ENCODE peak calls at places on chromosome 1, in five cellular contexts. One of them, this sample, is unnamed.

GRCh38 chr1:44717196-44717595 is 13.8 kb downstream of the RNU5D-1 start:
- DNase-seq in left ventricle myocardium inferior: no peak
- DNase-seq in endodermal cell: peak
- DNase-seq in A549: no peak
- DNase-seq in body of pancreas: no peak
- DNase-seq in this sample: no peak

GRCh38 chr1:220806408-220806807 is 19.7 kb downstream of the MTARC1 start:
- DNase-seq in left ventricle myocardium inferior: no peak
- DNase-seq in endodermal cell: no peak
- DNase-seq in A549: no peak
- DNase-seq in body of pancreas: no peak
- DNase-seq in this sample: no peak

GRCh38 chr1:172778461-172779455 is 119.9 kb downstream of the FASLG start:
- DNase-seq in left ventricle myocardium inferior: no peak
- DNase-seq in endodermal cell: no peak
- DNase-seq in A549: no peak
- DNase-seq in body of pancreas: no peak
- DNase-seq in this sample: no peak

GRCh38 chr1:20540281-20540680 is 12.1 kb upstream of the FAM43B start:
- DNase-seq in left ventricle myocardium inferior: no peak
- DNase-seq in endodermal cell: no peak
- DNase-seq in A549: no peak
- DNase-seq in body of pancreas: no peak
- DNase-seq in this sample: no peak

GRCh38 chr1:112507896-112508241 is 896 bp upstream of the WNT2B start:
- DNase-seq in left ventricle myocardium inferior: no peak
- DNase-seq in endodermal cell: peak
- DNase-seq in A549: no peak
- DNase-seq in body of pancreas: no peak
- DNase-seq in this sample: peak

GRCh38 chr1:183942933-183943693 is 94.4 kb downstream of the COLGALT2 start:
- DNase-seq in left ventricle myocardium inferior: no peak
- DNase-seq in endodermal cell: no peak
- DNase-seq in A549: peak
- DNase-seq in body of pancreas: no peak
- DNase-seq in this sample: no peak

GRCh38 chr1:65958561-65959350 is 166.1 kb downstream of the PDE4B start:
- DNase-seq in left ventricle myocardium inferior: no peak
- DNase-seq in endodermal cell: no peak
- DNase-seq in A549: peak
- DNase-seq in body of pancreas: no peak
- DNase-seq in this sample: no peak

GRCh38 chr1:99010679-99011078 is 6.0 kb upstream of the PLPPR5 start:
- DNase-seq in left ventricle myocardium inferior: no peak
- DNase-seq in endodermal cell: no peak
- DNase-seq in A549: no peak
- DNase-seq in body of pancreas: no peak
- DNase-seq in this sample: no peak

GRCh38 chr1:168513656-168514404 is 30.0 kb downstream of the XCL2 start:
- DNase-seq in left ventricle myocardium inferior: no peak
- DNase-seq in endodermal cell: no peak
- DNase-seq in A549: no peak
- DNase-seq in body of pancreas: no peak
- DNase-seq in this sample: peak

GRCh38 chr1:67892451-67893125 is 59.3 kb upstream of the GNG12 start:
- DNase-seq in left ventricle myocardium inferior: no peak
- DNase-seq in endodermal cell: no peak
- DNase-seq in A549: no peak
- DNase-seq in body of pancreas: no peak
- DNase-seq in this sample: no peak

GRCh38 chr1:6831368-6831767 is 46.1 kb downstream of the CAMTA1 start:
- DNase-seq in left ventricle myocardium inferior: no peak
- DNase-seq in endodermal cell: no peak
- DNase-seq in A549: no peak
- DNase-seq in body of pancreas: no peak
- DNase-seq in this sample: no peak

GRCh38 chr1:17016317-17016661 is 4.6 kb upstream of the ATP13A2 start:
- DNase-seq in left ventricle myocardium inferior: no peak
- DNase-seq in endodermal cell: no peak
- DNase-seq in A549: no peak
- DNase-seq in body of pancreas: no peak
- DNase-seq in this sample: no peak

DNA sequence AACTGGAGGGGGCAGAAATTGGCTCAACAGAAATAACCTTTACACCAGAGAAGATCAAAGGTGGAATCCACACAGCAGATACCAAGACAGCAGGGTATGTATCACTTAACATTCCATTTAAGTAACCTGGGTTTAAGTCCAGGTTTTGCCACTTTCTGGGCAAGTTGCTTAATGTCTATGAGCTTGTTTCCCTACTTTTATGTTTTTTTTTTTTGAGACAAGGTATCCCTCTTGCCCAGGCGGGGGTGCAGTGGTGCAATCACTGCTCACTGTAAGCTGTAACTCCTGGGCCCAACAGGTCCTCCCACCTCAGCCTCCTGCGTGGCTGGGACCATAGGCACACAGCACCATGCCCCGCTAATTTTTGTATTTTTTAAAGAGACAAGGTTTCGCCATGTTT is 2.2 kb downstream of the RTCA start:
- DNase-seq in left ventricle myocardium inferior: no peak
- DNase-seq in endodermal cell: no peak
- DNase-seq in A549: no peak
- DNase-seq in body of pancreas: no peak
- DNase-seq in this sample: no peak
- H3K27ac ChIP-seq in left ventricle myocardium inferior: no peak
- H3K27ac ChIP-seq in endodermal cell: no peak
- H3K27ac ChIP-seq in A549: no peak
- H3K27ac ChIP-seq in body of pancreas: no peak
- H3K27ac ChIP-seq in this sample: no peak

DNA sequence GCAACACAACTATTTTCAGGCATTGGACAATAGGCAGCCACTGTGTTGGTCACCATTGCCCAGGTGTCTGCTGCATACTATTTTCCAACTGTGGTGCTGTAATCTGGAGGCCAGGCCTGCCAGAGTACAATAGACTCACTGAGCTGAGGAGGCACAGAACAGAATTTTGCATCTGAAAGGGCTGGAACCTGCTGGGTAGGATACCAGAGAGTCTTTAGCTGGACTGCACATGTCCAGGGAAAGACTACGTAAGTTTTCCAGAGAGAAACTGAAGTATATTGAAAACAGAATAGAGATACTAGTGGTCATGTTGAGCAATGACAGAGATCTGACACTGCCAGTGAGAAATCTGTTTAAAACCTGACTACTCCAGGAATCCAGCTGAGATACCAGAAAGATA is 200.8 kb downstream of the RASAL2 start:
- DNase-seq in left ventricle myocardium inferior: no peak
- DNase-seq in endodermal cell: no peak
- DNase-seq in A549: no peak
- DNase-seq in body of pancreas: no peak
- DNase-seq in this sample: no peak
- TF ChIP-seq CTCF in left ventricle myocardium inferior: no peak
- TF ChIP-seq CTCF in endodermal cell: peak
- TF ChIP-seq CTCF in A549: no peak
- TF ChIP-seq CTCF in body of pancreas: no peak
- TF ChIP-seq CTCF in this sample: no peak

DNA sequence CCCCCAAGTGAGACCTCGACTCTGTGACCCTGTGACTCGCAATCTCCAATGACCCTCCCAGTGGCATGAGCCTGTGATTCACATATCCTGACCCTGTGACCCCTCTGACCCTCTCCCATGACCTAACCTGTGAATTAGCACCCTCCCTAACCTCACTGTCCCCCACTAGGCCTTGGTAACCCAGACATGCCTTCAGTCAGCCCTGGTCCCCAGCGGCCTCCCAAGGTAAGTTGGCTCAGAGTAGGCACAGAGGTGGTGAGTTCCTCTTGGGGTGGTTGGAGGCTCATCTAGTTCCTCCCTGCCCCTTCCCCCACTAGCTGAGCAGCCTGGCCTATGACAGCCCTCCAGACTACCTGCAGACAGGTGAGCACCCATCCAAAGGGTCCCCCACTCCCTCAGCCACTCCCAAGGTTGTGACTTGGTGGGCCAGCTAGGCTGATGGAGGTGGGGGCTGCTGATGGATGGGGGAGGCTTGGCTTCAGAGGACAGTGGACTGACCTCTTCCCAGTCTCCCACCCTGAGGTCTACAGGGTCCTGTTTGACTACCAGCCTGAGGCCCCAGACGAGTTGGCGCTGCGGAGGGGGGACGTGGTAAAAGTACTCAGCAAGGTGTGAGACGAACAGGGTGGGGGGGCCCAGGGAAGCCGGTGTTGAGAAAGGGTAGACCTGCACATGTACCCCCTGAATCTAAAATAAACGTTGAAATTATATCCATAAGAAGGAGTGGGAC is 1.6 kb downstream of the SH3D21 start:
- DNase-seq in left ventricle myocardium inferior: no peak
- DNase-seq in endodermal cell: no peak
- DNase-seq in A549: no peak
- DNase-seq in body of pancreas: no peak
- DNase-seq in this sample: peak
- H3K4me3 ChIP-seq in left ventricle myocardium inferior: peak
- H3K4me3 ChIP-seq in endodermal cell: peak
- H3K4me3 ChIP-seq in A549: no peak
- H3K4me3 ChIP-seq in body of pancreas: no peak
- H3K4me3 ChIP-seq in this sample: peak

GRCh38 chr1:56551691-56552090 is 27.7 kb downstream of the PLPP3 start:
- DNase-seq in left ventricle myocardium inferior: no peak
- DNase-seq in endodermal cell: no peak
- DNase-seq in A549: no peak
- DNase-seq in body of pancreas: no peak
- DNase-seq in this sample: no peak
- H3K27ac ChIP-seq in left ventricle myocardium inferior: peak
- H3K27ac ChIP-seq in endodermal cell: no peak
- H3K27ac ChIP-seq in A549: no peak
- H3K27ac ChIP-seq in body of pancreas: no peak
- H3K27ac ChIP-seq in this sample: no peak

GRCh38 chr1:12052997-12053686 is 10.0 kb upstream of the TNFRSF8 start:
- DNase-seq in left ventricle myocardium inferior: peak
- DNase-seq in endodermal cell: peak
- DNase-seq in A549: no peak
- DNase-seq in body of pancreas: no peak
- DNase-seq in this sample: peak
- TF ChIP-seq CTCF in left ventricle myocardium inferior: peak
- TF ChIP-seq CTCF in endodermal cell: peak
- TF ChIP-seq CTCF in A549: no peak
- TF ChIP-seq CTCF in body of pancreas: no peak
- TF ChIP-seq CTCF in this sample: no peak

DNA sequence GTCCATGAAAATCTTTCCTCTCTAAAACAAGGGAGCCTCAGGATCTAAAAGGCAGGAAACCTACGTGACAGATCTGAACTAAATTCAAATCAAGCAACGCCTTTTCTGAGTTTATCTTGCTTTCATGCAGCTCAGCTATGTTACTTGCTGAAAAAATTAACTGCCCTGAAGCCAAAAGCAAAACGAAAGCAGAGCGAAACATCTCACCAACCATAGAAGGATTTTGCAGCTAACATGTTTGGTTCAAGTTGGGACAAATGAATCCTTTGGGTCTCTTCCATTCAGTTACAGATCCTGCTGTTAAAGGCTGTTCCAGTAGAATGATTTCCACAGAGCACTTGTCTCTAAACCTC is 488 bp downstream of the SLC2A5 start:
- DNase-seq in left ventricle myocardium inferior: no peak
- DNase-seq in endodermal cell: no peak
- DNase-seq in A549: no peak
- DNase-seq in body of pancreas: no peak
- DNase-seq in this sample: no peak
- H3K4me3 ChIP-seq in left ventricle myocardium inferior: peak
- H3K4me3 ChIP-seq in endodermal cell: no peak
- H3K4me3 ChIP-seq in A549: no peak
- H3K4me3 ChIP-seq in body of pancreas: no peak
- H3K4me3 ChIP-seq in this sample: no peak

DNA sequence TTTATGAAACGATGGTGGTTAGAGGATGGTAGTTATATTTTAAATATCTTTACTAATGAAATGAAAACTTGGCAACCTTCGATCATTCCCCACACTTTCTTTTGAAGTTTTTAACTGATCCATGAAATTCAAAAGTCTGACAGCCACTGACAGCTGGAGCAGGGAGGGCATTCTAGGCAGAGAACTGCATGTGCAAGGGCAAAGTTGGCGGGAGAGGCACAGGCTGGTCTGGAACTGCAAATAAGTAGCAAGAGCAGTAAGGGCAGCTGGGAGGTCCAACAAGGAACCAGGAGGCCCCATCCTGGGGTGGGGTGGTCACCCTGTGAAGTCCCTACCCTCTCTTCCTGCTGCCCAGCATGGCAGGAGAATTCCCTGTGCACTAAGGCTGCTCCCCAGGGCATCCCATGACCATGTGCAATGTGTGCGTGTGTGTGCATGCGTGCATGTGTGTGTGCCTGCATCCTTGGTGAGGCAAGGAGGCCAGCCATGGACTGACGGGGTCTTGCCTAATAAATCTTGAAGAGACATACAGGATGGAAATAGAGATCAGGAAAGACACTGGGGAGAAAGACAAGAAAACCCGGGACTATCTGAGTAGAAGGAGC is 33.1 kb upstream of the FOXO6 start:
- DNase-seq in left ventricle myocardium inferior: no peak
- DNase-seq in endodermal cell: no peak
- DNase-seq in A549: no peak
- DNase-seq in body of pancreas: no peak
- DNase-seq in this sample: no peak
- H3K27ac ChIP-seq in left ventricle myocardium inferior: no peak
- H3K27ac ChIP-seq in endodermal cell: no peak
- H3K27ac ChIP-seq in A549: no peak
- H3K27ac ChIP-seq in body of pancreas: no peak
- H3K27ac ChIP-seq in this sample: no peak